ENCODE peak calls at places on chromosomes 11 and 22, in six cellular contexts. V, E, J, L, W and F are unnamed samples.

GRCh38 chr11:36459046-36459445 is 51.0 kb downstream of the TRAF6 start:
- DNase-seq in E (no peak), L (no peak), W (no peak), V (no peak), J (no peak), F (no peak)

GRCh38 chr22:49042877-49043859 is 784.5 kb downstream of the BRD1 start:
- DNase-seq in V (no peak), J (no peak), L (no peak), W (no peak), E (no peak), F (no peak)

GRCh38 chr11:102367364-102367763 is 20.4 kb downstream of the BIRC2 start:
- DNase-seq in E (no peak), L (no peak), J (no peak), V (no peak), W (no peak), F (no peak)

GRCh38 chr11:47941907-47942558 is 38.3 kb upstream of the PTPRJ start:
- DNase-seq in V (no peak), J (no peak), E (no peak), L (peak), W (no peak), F (no peak)

GRCh38 chr22:50723991-50724390 is 14.0 kb upstream of the ACR start:
- DNase-seq in V (no peak), E (no peak), W (no peak), J (no peak), L (no peak), F (no peak)

GRCh38 chr11:68763926-68764657 is 12.8 kb upstream of the TESMIN start:
- DNase-seq in J (no peak), E (no peak), V (no peak), W (no peak), L (no peak), F (no peak)

GRCh38 chr22:50105529-50106100 is 15.8 kb downstream of the MOV10L1 start:
- DNase-seq in J (no peak), V (peak), W (no peak), L (peak), E (peak), F (no peak)

GRCh38 chr22:46737105-46737975 is 712 bp downstream of the CERK start:
- DNase-seq in W (no peak), V (no peak), J (no peak), L (peak), E (no peak), F (no peak)

GRCh38 chr22:39309881-39310714 is 9.3 kb downstream of the RPL3 start:
- DNase-seq in J (no peak), E (peak), W (no peak), V (peak), L (peak), F (no peak)

GRCh38 chr11:99371257-99371656 is 350.5 kb downstream of the CNTN5 start:
- DNase-seq in J (no peak), W (no peak), L (no peak), E (no peak), V (no peak), F (no peak)

GRCh38 chr11:3840870-3841425 is at the start of gene RHOG:
- DNase-seq in J (peak), E (no peak), V (peak), L (peak), W (peak), F (peak)

GRCh38 chr11:71495286-71496090 is 31.6 kb upstream of the KRTAP5-7 start:
- DNase-seq in V (no peak), E (no peak), L (no peak), J (no peak), W (no peak), F (no peak)

GRCh38 chr11:78547931-78548705 is 26.5 kb downstream of the NARS2 start:
- DNase-seq in V (no peak), W (no peak), E (no peak), L (no peak), J (no peak), F (no peak)

GRCh38 chr22:35930933-35931332 is 97.7 kb downstream of the RBFOX2 start:
- DNase-seq in E (peak), J (no peak), V (peak), W (no peak), L (peak), F (peak)

GRCh38 chr22:49723478-49724029 is 104.1 kb downstream of the BRD1 start:
- DNase-seq in V (no peak), L (no peak), W (no peak), E (no peak), J (no peak), F (no peak)

GRCh38 chr11:99170606-99171005 is 149.9 kb downstream of the CNTN5 start:
- DNase-seq in L (no peak), J (no peak), E (no peak), W (no peak), V (no peak), F (no peak)

GRCh38 chr11:69301491-69302401 is 7.8 kb downstream of the MYEOV start:
- DNase-seq in W (peak), L (no peak), J (peak), E (peak), V (peak), F (no peak)

DNA sequence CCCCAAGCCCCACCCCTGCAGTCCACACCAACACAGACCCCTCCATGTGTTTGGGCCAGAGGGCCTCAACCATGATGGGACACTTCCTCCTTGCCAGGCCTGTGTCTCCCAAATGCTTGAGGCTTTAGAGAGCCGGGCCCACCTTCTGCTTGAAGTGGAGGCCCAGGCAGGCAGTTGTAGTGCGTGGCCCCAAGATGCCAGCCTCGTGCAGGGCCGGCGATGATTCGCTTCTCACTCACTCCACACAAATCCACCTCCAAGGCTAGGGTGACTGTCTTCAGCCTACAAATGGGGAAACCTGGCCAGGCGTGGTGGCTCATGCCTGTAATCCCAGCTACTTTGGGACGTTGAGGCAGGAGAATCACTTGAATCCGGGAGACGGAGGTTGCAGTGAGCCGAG is 5.7 kb downstream of the PRR5 start:
- DNase-seq in V (no peak), W (no peak), L (no peak), E (no peak), J (no peak), F (no peak)
- TF ChIP-seq CTCF in V (no peak), W (no peak), L (no peak), E (no peak), J (no peak), F (no peak)

DNA sequence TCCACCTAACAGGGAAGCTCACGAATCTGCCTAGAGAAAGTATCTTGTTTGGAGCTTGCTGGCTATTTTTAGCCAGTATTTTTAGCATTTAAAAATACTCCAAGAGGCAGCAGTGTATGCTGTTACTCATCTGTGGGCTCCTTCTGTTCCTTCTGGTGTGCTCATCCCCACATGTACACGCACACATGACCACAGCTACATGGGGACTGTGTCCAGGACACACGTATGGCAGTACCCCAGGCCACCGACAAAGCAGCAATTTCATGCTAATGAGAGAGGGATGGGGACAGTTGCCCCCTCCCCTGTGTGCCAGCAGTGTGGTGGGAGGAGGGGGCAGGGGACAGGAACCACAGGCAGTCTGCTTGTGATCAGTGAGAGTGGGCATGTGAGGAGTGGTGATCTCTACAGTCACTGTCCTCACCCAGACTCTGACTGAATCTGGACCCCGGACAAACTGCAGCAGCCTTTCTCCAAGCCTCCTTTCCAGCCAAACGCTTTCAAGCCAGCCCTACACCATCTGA is 16.4 kb downstream of the USP2 start:
- DNase-seq in L (no peak), V (no peak), J (no peak), W (no peak), E (no peak), F (no peak)
- H3K4me3 ChIP-seq in L (no peak), V (no peak), J (no peak), W (no peak), E (no peak), F (no peak)

DNA sequence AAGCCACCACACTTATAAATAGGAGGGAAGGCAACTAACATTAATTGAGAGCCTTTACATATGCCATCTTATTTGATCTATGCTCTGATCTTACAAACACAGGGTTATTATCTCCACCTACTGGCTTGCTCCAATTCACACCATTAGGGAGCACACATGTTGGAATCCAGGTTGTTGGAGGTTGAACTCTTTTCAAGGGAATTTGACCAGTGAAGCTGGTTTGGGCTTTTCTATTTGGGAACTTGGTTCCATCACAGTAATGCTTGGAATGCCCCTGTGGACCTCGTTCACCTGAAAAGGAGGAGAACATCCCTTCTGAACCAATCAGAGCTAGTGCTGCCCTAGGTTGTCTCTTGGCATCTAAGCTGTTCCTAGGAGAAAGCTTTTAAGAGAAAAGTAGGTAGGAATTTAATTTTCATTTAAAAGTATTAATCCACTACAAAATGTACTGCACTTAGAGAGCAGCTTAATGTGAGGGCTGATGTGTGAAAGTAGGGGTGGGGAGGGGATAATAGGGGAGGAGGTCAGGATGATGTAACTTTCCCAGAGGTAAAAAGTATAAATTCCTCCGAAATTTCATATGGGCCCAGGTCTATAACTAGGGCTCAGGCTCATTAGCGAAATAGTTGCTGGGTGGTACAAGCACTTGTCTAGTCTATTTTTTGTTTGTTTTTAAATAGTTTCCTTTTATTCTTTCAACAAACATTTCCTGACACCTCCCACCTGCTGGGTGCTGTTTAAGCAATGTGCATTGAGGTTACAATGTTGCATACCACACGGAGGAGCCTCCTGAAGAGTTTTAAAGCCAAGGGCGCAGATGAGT is 7.6 kb upstream of the MICAL2 start:
- DNase-seq in J (no peak), W (no peak), V (no peak), E (no peak), L (no peak), F (no peak)
- TF ChIP-seq CTCF in J (no peak), W (no peak), V (peak), E (peak), L (no peak), F (no peak)

DNA sequence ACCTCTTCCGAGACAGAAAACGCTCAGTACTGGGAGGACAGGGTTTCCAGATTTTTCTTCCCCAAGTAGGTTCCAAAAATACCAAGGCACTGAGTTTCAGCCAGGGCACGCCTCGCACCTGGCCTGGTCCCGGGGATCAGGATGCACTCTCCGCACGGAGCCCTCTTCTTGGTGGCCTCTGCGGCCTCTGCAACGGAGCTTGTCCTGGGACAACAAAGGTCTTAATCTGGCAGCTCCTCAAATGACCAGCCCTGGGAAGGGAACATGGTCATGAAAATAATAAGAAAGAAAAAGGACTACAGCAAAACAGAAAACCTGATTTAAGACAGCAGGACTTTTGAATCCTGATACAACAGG is 22.1 kb upstream of the KRTAP5-6 start:
- DNase-seq in L (no peak), E (no peak), V (no peak), W (no peak), J (peak), F (no peak)
- H3K4me3 ChIP-seq in L (no peak), E (no peak), V (no peak), W (no peak), J (no peak), F (no peak)